ENCODE peak calls at places on chromosomes 12 and 14, in nine cellular contexts. O is AG09319; Y is aorta; W is head of caudate nucleus; B is activated CD4-positive, alpha-beta T cell treated with anti-CD3 and anti-CD28 coated beads, Interleukin-2, amount 50 U/mL, for 48 hours; N is heart left ventricle; K is HFFc6; F is T-helper 1 cell; Q is stimulated activated CD4-positive, alpha-beta T cell treated with anti-CD3 and anti-CD28 coated beads, Interleukin-1b, Interleukin-23, amount 100 ng/mL, for 1 hour. D is an unnamed sample.

GRCh38 chr14:30005114-30005698 is 77.6 kb upstream of the PRKD1 start:
- DNase-seq in O (peak), Y (no peak), W (no peak), B (no peak), N (no peak), K (peak), F (no peak), Q (no peak), D (peak)

GRCh38 chr12:94617101-94617500 is 33.3 kb downstream of the TMCC3 start:
- DNase-seq in O (no peak), Y (no peak), W (no peak), B (no peak), N (no peak), K (no peak), F (no peak), Q (no peak), D (no peak)

GRCh38 chr14:61381589-61381988 is 60.2 kb downstream of the PRKCH start:
- DNase-seq in O (no peak), Y (no peak), W (no peak), B (no peak), N (no peak), K (no peak), F (no peak), Q (no peak), D (no peak)

GRCh38 chr14:82911930-82912329 is 1378.3 kb upstream of the SEL1L start:
- DNase-seq in O (no peak), Y (no peak), W (no peak), B (no peak), N (no peak), K (no peak), F (no peak), Q (no peak), D (no peak)

GRCh38 chr12:77845831-77846230 is 15.1 kb downstream of the NAV3 start:
- DNase-seq in O (no peak), Y (no peak), W (no peak), B (no peak), N (no peak), K (peak), F (no peak), Q (no peak), D (no peak)

GRCh38 chr12:12441891-12442461 is 85.1 kb downstream of the BORCS5 start:
- DNase-seq in O (no peak), Y (no peak), W (no peak), B (peak), N (no peak), K (peak), F (peak), Q (no peak), D (peak)

GRCh38 chr12:46404733-46405132 is 32.2 kb upstream of the SLC38A2 start:
- DNase-seq in O (no peak), Y (no peak), W (no peak), B (no peak), N (no peak), K (no peak), F (no peak), Q (no peak), D (no peak)

GRCh38 chr14:97703006-97703760 is 906.0 kb downstream of the VRK1 start:
- DNase-seq in O (no peak), Y (no peak), W (no peak), B (no peak), N (no peak), K (no peak), F (no peak), Q (no peak), D (no peak)

GRCh38 chr14:35043046-35043445 is 3.0 kb upstream of the FAM177A1 start:
- DNase-seq in O (no peak), Y (no peak), W (no peak), B (no peak), N (no peak), K (no peak), F (no peak), Q (no peak), D (no peak)

GRCh38 chr12:119412811-119413794 is 78.6 kb downstream of the CCDC60 start:
- DNase-seq in O (peak), Y (peak), W (peak), B (peak), N (peak), K (peak), F (peak), Q (no peak), D (peak)

GRCh38 chr12:7834701-7835100 is 38.0 kb downstream of the SLC2A14 start:
- DNase-seq in O (no peak), Y (no peak), W (no peak), B (no peak), N (no peak), K (no peak), F (no peak), Q (no peak), D (no peak)

GRCh38 chr12:48119834-48120195 is 651 bp downstream of the PFKM start:
- DNase-seq in O (no peak), Y (no peak), W (peak), B (no peak), N (no peak), K (no peak), F (no peak), Q (no peak), D (no peak)

GRCh38 chr12:89566615-89567014 is 40.8 kb upstream of the POC1B start:
- DNase-seq in O (no peak), Y (no peak), W (no peak), B (no peak), N (no peak), K (peak), F (no peak), Q (no peak), D (no peak)

GRCh38 chr12:2858944-2859352 is 2.1 kb upstream of the TEX52 start:
- DNase-seq in O (no peak), Y (no peak), W (no peak), B (no peak), N (peak), K (no peak), F (no peak), Q (no peak), D (no peak)

GRCh38 chr12:82993610-82994009 is 306.9 kb downstream of the TMTC2 start:
- DNase-seq in O (no peak), Y (no peak), W (no peak), B (no peak), N (no peak), K (no peak), F (no peak), Q (no peak), D (no peak)

GRCh38 chr12:11885261-11886038 is 185.3 kb upstream of the BCL2L14 start:
- DNase-seq in O (no peak), Y (no peak), W (no peak), B (no peak), N (no peak), K (peak), F (no peak), Q (no peak), D (no peak)

GRCh38 chr12:109734219-109735000 is 20.8 kb downstream of the FAM222A start:
- DNase-seq in O (no peak), Y (peak), W (peak), B (no peak), N (peak), K (no peak), F (no peak), Q (no peak), D (no peak)

GRCh38 chr14:60003991-60004390 is 84.0 kb downstream of the LRRC9 start:
- DNase-seq in O (no peak), Y (no peak), W (no peak), B (no peak), N (no peak), K (no peak), F (no peak), Q (no peak), D (no peak)

GRCh38 chr12:124098101-124098757 is 125.2 kb downstream of the ZNF664 start:
- DNase-seq in O (no peak), Y (no peak), W (no peak), B (no peak), N (no peak), K (no peak), F (no peak), Q (no peak), D (no peak)

GRCh38 chr12:115010324-115010995 is 326.5 kb upstream of the TBX3 start:
- DNase-seq in O (no peak), Y (no peak), W (no peak), B (no peak), N (no peak), K (no peak), F (no peak), Q (no peak), D (no peak)

GRCh38 chr12:9347328-9348127 is 139.3 kb upstream of the PZP start:
- DNase-seq in O (no peak), Y (no peak), W (no peak), B (no peak), N (no peak), K (peak), F (no peak), Q (no peak), D (no peak)

GRCh38 chr12:12872139-12872933 is 19.0 kb upstream of the GPRC5A start:
- DNase-seq in O (no peak), Y (no peak), W (no peak), B (no peak), N (no peak), K (peak), F (no peak), Q (no peak), D (no peak)

GRCh38 chr14:74437654-74438053 is 11.6 kb upstream of the SYNDIG1L start:
- DNase-seq in O (no peak), Y (no peak), W (no peak), B (no peak), N (no peak), K (no peak), F (no peak), Q (no peak), D (peak)

GRCh38 chr12:71214511-71215285 is 56.9 kb upstream of the TSPAN8 start:
- DNase-seq in O (no peak), Y (no peak), W (no peak), B (no peak), N (no peak), K (no peak), F (no peak), Q (no peak), D (no peak)

GRCh38 chr14:63210812-63211211 is 6.6 kb downstream of the RHOJ start:
- DNase-seq in O (no peak), Y (no peak), W (no peak), B (no peak), N (no peak), K (no peak), F (no peak), Q (no peak), D (no peak)

GRCh38 chr12:4120316-4120920 is 153.1 kb upstream of the CCND2 start:
- DNase-seq in O (no peak), Y (no peak), W (no peak), B (no peak), N (no peak), K (no peak), F (no peak), Q (no peak), D (peak)

GRCh38 chr14:22394616-22395015 is 194.4 kb downstream of the DAD1 start:
- DNase-seq in O (no peak), Y (no peak), W (no peak), B (no peak), N (no peak), K (no peak), F (no peak), Q (no peak), D (no peak)

GRCh38 chr14:94022532-94023411 is 3.4 kb upstream of the OTUB2 start:
- DNase-seq in O (no peak), Y (no peak), W (no peak), B (no peak), N (no peak), K (no peak), F (no peak), Q (no peak), D (no peak)

GRCh38 chr12:46391630-46392029 is 19.1 kb upstream of the SLC38A2 start:
- DNase-seq in O (no peak), Y (peak), W (no peak), B (no peak), N (peak), K (no peak), F (no peak), Q (no peak), D (no peak)

GRCh38 chr12:52216807-52217206 is 16.2 kb upstream of the KRT7 start:
- DNase-seq in O (no peak), Y (no peak), W (no peak), B (no peak), N (peak), K (no peak), F (no peak), Q (no peak), D (no peak)

GRCh38 chr12:52193991-52194390 is 2.2 kb upstream of the KRT80 start:
- DNase-seq in O (no peak), Y (no peak), W (no peak), B (no peak), N (no peak), K (no peak), F (no peak), Q (no peak), D (peak)

GRCh38 chr14:29805415-29806123 is 122.1 kb downstream of the PRKD1 start:
- DNase-seq in O (peak), Y (peak), W (peak), B (no peak), N (peak), K (peak), F (no peak), Q (no peak), D (no peak)

GRCh38 chr12:103672401-103673119 is 85.5 kb downstream of the STAB2 start:
- DNase-seq in O (no peak), Y (no peak), W (no peak), B (no peak), N (no peak), K (no peak), F (no peak), Q (no peak), D (no peak)

GRCh38 chr12:100995201-100995600 is 200.6 kb downstream of the ANO4 start:
- DNase-seq in O (no peak), Y (no peak), W (no peak), B (no peak), N (no peak), K (no peak), F (no peak), Q (no peak), D (no peak)

GRCh38 chr14:56562883-56563282 is 16.7 kb upstream of the TMEM260 start:
- DNase-seq in O (no peak), Y (no peak), W (no peak), B (no peak), N (no peak), K (no peak), F (no peak), Q (no peak), D (no peak)

GRCh38 chr14:72528059-72528950 is 365.6 kb downstream of the DPF3 start:
- DNase-seq in O (no peak), Y (no peak), W (no peak), B (no peak), N (no peak), K (peak), F (no peak), Q (no peak), D (no peak)